ENCODE peak calls at places on chromosome 19, in six cellular contexts. Z, G, O, N, C and Q are unnamed samples.

GRCh38 chr19:11950312-11950711 is 14.5 kb upstream of the ZNF763 start:
- DNase-seq in Z (no peak), N (no peak), C (no peak), O (no peak), G (no peak), Q (no peak)

GRCh38 chr19:16342002-16342715 is 17.5 kb downstream of the KLF2 start:
- DNase-seq in N (no peak), G (no peak), Z (no peak), O (no peak), C (peak), Q (no peak)

GRCh38 chr19:12330340-12330739 is 3.1 kb downstream of the ZNF563 start:
- DNase-seq in G (no peak), C (no peak), O (no peak), Z (peak), N (no peak), Q (no peak)

GRCh38 chr19:12656899-12657571 is 9.5 kb downstream of the MAN2B1 start:
- DNase-seq in G (peak), Z (no peak), N (peak), O (peak), C (no peak), Q (no peak)

GRCh38 chr19:39133431-39134270 is 8.1 kb downstream of the PAK4 start:
- DNase-seq in Z (no peak), N (no peak), O (peak), G (peak), C (no peak), Q (no peak)

GRCh38 chr19:19434483-19435045 is 29.1 kb downstream of the GATAD2A start:
- DNase-seq in O (no peak), G (no peak), Z (no peak), N (no peak), C (no peak), Q (no peak)

GRCh38 chr19:46717716-46718143 is 816 bp upstream of the PRKD2 start:
- DNase-seq in G (no peak), N (no peak), O (no peak), Z (no peak), C (no peak), Q (peak)

GRCh38 chr19:13505761-13506549 is at the start of gene CACNA1A:
- DNase-seq in G (peak), Z (no peak), N (no peak), C (no peak), O (no peak), Q (no peak)

GRCh38 chr19:40217921-40218890 is at the start of gene TTC9B:
- DNase-seq in Z (no peak), O (peak), C (no peak), G (peak), N (peak), Q (no peak)

GRCh38 chr19:6262519-6262918 is 17.3 kb downstream of the MLLT1 start:
- DNase-seq in G (no peak), Z (no peak), N (no peak), C (no peak), O (no peak), Q (no peak)

GRCh38 chr19:52248256-52248655 is 21.1 kb upstream of the ZNF766 start:
- DNase-seq in N (no peak), O (peak), C (no peak), Z (peak), G (peak), Q (no peak)

GRCh38 chr19:4991996-4992698 is 23.2 kb downstream of the KDM4B start:
- DNase-seq in G (peak), C (no peak), N (no peak), O (no peak), Z (no peak), Q (no peak)
- H3K4me3 ChIP-seq in G (no peak), C (no peak), N (no peak), O (no peak), Z (no peak), Q (no peak)

DNA sequence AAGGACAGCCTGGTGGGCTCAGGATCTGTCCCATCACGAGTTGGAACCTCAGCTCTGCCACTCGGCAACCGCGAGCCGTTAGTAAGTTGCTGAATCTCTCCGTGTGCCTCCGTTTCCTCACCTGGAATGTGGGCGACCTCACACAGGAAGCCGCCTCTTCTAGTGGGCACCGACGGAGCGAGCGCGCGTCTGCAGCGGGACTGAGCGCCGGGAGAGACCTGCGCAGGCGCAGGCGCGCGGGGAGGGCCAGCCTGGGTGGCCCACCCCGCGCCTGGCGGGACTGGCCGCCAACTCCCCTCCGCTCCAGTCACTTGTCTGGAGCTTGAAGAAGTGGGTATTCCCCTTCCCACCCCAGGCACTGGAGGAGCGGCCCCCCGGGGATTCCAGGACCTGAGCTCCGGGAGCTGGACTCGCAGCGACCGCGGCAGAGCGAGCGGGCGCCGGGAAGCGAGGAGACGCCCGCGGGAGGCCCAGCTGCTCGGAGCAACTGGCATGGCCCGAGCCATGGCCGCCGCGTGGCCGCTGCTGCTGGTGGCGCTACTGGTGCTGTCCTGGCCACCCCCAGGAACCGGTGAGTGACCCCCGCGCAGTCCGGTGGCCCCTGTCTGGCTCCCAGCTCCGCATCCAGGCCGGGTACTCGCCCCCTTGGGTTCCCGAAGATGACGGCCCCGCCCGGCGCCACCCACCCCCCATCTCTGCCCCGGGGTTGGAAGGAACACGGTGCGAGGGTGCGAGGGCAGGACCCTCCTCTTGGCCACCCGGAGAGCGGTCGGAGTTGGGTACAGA is at the start of gene PVR:
- DNase-seq in O (peak), C (no peak), N (peak), Z (peak), G (peak), Q (peak)
- TF ChIP-seq POLR2AphosphoS5 in O (no peak), C (no peak), N (peak), Z (peak), G (peak), Q (no peak)

GRCh38 chr19:47720669-47721068 is 7.4 kb downstream of the EHD2 start:
- DNase-seq in G (no peak), N (no peak), O (no peak), C (no peak), Z (no peak), Q (no peak)
- TF ChIP-seq GABPA in G (no peak), N (no peak), O (no peak), C (no peak), Z (no peak), Q (no peak)

GRCh38 chr19:3096902-3097326 is 2.8 kb downstream of the GNA11 start:
- DNase-seq in G (no peak), Z (peak), O (no peak), N (no peak), C (no peak), Q (no peak)
- H3K4me3 ChIP-seq in G (no peak), Z (peak), O (no peak), N (no peak), C (no peak), Q (no peak)

GRCh38 chr19:801030-801860 is 4.0 kb downstream of the PTBP1 start:
- DNase-seq in C (no peak), O (no peak), Z (no peak), G (peak), N (no peak), Q (peak)
- TF ChIP-seq POLR2AphosphoS5 in C (peak), O (no peak), Z (no peak), G (no peak), N (peak), Q (no peak)

GRCh38 chr19:41937976-41938375 is 9.7 kb upstream of the ERFL start:
- DNase-seq in C (no peak), G (peak), O (no peak), Z (no peak), N (no peak), Q (peak)

GRCh38 chr19:41937525-41937924 is 9.3 kb upstream of the ERFL start:
- DNase-seq in N (no peak), O (no peak), C (no peak), G (no peak), Z (no peak), Q (no peak)

GRCh38 chr19:41941410-41942202 is 13.4 kb upstream of the ERFL start:
- DNase-seq in G (no peak), C (no peak), Z (no peak), O (no peak), N (no peak), Q (no peak)

GRCh38 chr19:41940443-41941409 is 12.5 kb upstream of the ERFL start:
- DNase-seq in G (peak), O (peak), C (no peak), Z (no peak), N (no peak), Q (no peak)

DNA sequence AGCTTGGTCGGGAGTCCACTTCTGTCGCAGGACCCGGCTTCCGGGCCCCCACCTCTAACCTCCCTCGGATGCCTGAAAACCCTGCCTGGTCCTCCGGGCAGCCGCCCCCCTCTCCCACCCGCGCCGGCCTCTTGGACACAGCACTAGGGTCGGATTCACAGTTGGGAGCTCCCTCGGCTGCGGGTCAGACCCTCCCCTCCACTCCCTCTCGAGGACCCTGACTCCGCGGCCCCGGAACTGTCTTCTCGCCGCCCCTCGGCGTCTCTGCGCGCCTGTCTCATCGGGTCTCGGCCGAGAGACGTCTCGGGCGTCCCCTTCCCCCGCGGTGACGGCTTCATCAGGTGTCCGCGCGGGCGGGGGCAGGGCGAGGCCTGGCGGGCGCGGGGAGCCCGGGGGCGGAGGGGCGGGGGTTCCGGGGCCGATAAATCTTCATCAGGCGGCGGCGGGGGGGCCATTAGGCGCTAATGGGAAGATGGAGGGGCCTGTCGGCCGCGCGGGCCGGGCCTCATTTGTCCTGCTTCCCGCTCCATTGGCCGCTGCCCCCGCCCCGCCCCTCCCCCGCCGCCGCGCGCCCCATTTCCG is 11.7 kb upstream of the ERFL start:
- DNase-seq in C (no peak), Z (no peak), N (no peak), O (peak), G (peak), Q (no peak)
- TF ChIP-seq GABPA in C (no peak), Z (no peak), N (no peak), O (peak), G (no peak), Q (no peak)

GRCh38 chr19:29527500-29528328 is 1.9 kb downstream of the VSTM2B start:
- DNase-seq in C (no peak), Z (no peak), G (no peak), N (no peak), O (no peak), Q (no peak)
- H3K4me3 ChIP-seq in C (no peak), Z (peak), G (no peak), N (peak), O (no peak), Q (no peak)

GRCh38 chr19:29188704-29189375 is 24.1 kb downstream of the UQCRFS1 start:
- DNase-seq in C (no peak), Z (no peak), O (no peak), N (no peak), G (no peak), Q (no peak)
- TF ChIP-seq POLR2AphosphoS5 in C (no peak), Z (no peak), O (no peak), N (no peak), G (no peak), Q (no peak)

GRCh38 chr19:27673986-27674385 is 1539.0 kb downstream of the UQCRFS1 start:
- DNase-seq in Z (no peak), C (no peak), O (no peak), N (no peak), G (no peak), Q (no peak)

GRCh38 chr19:27672309-27673047 is 1540.5 kb downstream of the UQCRFS1 start:
- DNase-seq in O (no peak), G (no peak), Z (no peak), N (no peak), C (no peak), Q (no peak)

GRCh38 chr19:27675771-27676170 is 1537.2 kb downstream of the UQCRFS1 start:
- DNase-seq in G (no peak), O (no peak), C (no peak), Z (no peak), N (no peak), Q (no peak)

GRCh38 chr19:27674701-27675100 is 1538.2 kb downstream of the UQCRFS1 start:
- DNase-seq in C (no peak), N (no peak), Z (no peak), G (no peak), O (no peak), Q (no peak)

GRCh38 chr19:27671876-27672275 is 1541.1 kb downstream of the UQCRFS1 start:
- DNase-seq in Z (no peak), C (no peak), N (no peak), G (no peak), O (no peak), Q (no peak)
- TF ChIP-seq GABPA in Z (no peak), C (no peak), N (no peak), G (no peak), O (no peak), Q (no peak)

GRCh38 chr19:41530184-41530534 is 45.8 kb upstream of the CEACAM21 start:
- DNase-seq in N (no peak), O (no peak), C (no peak), G (no peak), Z (no peak), Q (no peak)

GRCh38 chr19:41532526-41532925 is 43.4 kb upstream of the CEACAM21 start:
- DNase-seq in C (no peak), G (no peak), N (no peak), O (no peak), Z (no peak), Q (no peak)

GRCh38 chr19:41533691-41534090 is 42.3 kb upstream of the CEACAM21 start:
- DNase-seq in G (no peak), C (no peak), N (no peak), O (no peak), Z (no peak), Q (no peak)

GRCh38 chr19:41530761-41531301 is 45.1 kb upstream of the CEACAM21 start:
- DNase-seq in N (no peak), O (no peak), G (no peak), C (no peak), Z (no peak), Q (peak)

DNA sequence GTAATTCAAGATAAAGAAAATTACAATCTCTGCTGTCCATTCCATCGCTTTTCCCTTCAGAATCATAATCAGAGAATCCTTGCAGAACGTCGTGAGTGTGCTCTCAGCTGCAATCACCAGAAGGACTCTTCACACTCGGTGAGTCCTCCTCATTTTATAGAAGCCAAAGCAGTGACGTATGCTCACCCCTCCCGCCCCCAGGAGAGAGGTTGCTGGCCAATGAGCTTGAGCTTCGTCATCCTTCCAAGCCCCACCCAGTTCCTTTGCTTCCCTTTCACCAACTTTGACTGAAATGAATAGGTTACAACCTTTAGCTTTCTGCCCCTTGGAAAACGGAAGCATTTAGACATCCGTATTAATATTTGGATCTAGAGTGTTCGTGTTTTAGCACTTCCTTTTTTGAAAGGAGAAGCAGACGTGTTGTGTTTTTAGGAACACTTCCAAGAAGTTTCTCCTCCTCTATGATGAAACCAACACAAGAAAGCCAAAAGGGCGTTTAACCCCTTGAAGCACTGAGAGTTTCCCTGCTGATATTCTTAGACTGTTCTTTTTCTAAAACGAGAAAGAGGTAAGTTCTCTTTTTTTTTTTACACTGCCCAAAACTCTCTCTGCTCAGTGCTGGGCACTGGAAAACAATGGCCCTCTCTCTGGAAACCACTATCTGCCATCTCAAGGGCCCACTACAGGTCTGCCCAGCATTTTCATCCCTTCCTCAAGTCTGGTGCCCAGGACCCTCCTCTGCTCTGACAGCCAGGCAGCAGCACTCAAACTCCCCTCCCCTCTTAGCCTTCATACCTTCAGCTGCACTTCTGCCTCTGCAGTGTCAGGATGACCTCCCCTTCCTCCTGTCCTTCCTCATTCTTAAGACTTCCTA is 44.3 kb upstream of the CEACAM21 start:
- DNase-seq in Z (no peak), O (peak), C (no peak), G (no peak), N (no peak), Q (peak)
- H3K4me3 ChIP-seq in Z (no peak), O (peak), C (peak), G (no peak), N (no peak), Q (peak)